ENCODE peak calls at places on chromosomes 5 and 9, in eight cellular contexts. A is NCI-H1417; Q is A172; K is mucosa of descending colon; I is left colon; O is HTR-8/SVneo; C is GM19239; L is stimulated activated CD4-positive, alpha-beta T cell treated with anti-CD3 and anti-CD28 coated beads, Interleukin-2, amount 100 ng/mL, for 24 hours. X is an unnamed sample.

GRCh38 chr9:15389173-15389572 is 33.5 kb upstream of the SNAPC3 start:
- DNase-seq in A (no peak), Q (no peak), K (no peak), I (no peak), O (no peak), C (no peak), L (no peak), X (no peak)

GRCh38 chr5:1937590-1937989 is 54.9 kb upstream of the IRX4 start:
- DNase-seq in A (no peak), Q (no peak), K (no peak), I (no peak), O (no peak), C (no peak), L (no peak), X (no peak)

GRCh38 chr9:131276107-131276888 is at the start of gene FAM78A:
- DNase-seq in A (peak; percentile 42), Q (no peak), K (peak; percentile 49), I (peak; percentile 68), O (no peak), C (no peak), L (peak; percentile 67), X (peak; percentile 97)

GRCh38 chr9:130834371-130835311 is at the start of gene ABL1:
- DNase-seq in A (peak; percentile 96), Q (peak; percentile 70), K (peak; percentile 76), I (peak; percentile 77), O (peak; percentile 60), C (peak; percentile 93), L (peak; percentile 76), X (peak; percentile 87)

GRCh38 chr5:78984020-78984610 is 995 bp downstream of the ARSB start:
- DNase-seq in A (peak; percentile 77), Q (no peak), K (no peak), I (no peak), O (peak; percentile 14), C (no peak), L (no peak), X (no peak)

GRCh38 chr9:69120380-69121154 is 53.5 kb upstream of the TJP2 start:
- DNase-seq in A (peak; percentile 96), Q (no peak), K (peak; percentile 96), I (peak; percentile 95), O (peak; percentile 74), C (peak; percentile 51), L (peak; percentile 31), X (no peak)

GRCh38 chr9:85876628-85877027 is 64.3 kb upstream of the NAA35 start:
- DNase-seq in A (peak; percentile 12), Q (no peak), K (no peak), I (no peak), O (no peak), C (no peak), L (no peak), X (no peak)

GRCh38 chr9:94862242-94862610 is 135.7 kb downstream of the AOPEP start:
- DNase-seq in A (no peak), Q (no peak), K (no peak), I (no peak), O (no peak), C (no peak), L (no peak), X (no peak)

GRCh38 chr5:116002116-116002906 is 30.0 kb upstream of the ARL14EPL start:
- DNase-seq in A (no peak), Q (peak; percentile 23), K (no peak), I (no peak), O (no peak), C (no peak), L (no peak), X (no peak)

GRCh38 chr9:70924380-70924779 is 197.0 kb downstream of the TRPM3 start:
- DNase-seq in A (no peak), Q (peak; percentile 80), K (no peak), I (no peak), O (peak; percentile 5), C (no peak), L (no peak), X (no peak)

GRCh38 chr5:1254196-1254595 is 29.0 kb downstream of the SLC6A18 start:
- DNase-seq in A (no peak), Q (no peak), K (no peak), I (no peak), O (no peak), C (no peak), L (no peak), X (no peak)

X was measured in spleen.